ENCODE peak calls at places on chromosomes 5 and 9, in six cellular contexts. One of them, this sample, is unnamed.

GRCh38 chr9:110802416-110803035 is 133.9 kb downstream of the MUSK start:
- DNase-seq in ureter: no peak
- DNase-seq in mesendoderm: peak
- DNase-seq in tibial artery: no peak
- DNase-seq in effector CD4-positive, alpha-beta T cell: no peak
- DNase-seq in erythroblast: no peak
- DNase-seq in this sample: no peak

GRCh38 chr9:9299134-9299533 is 1313.7 kb downstream of the PTPRD start:
- DNase-seq in ureter: no peak
- DNase-seq in mesendoderm: peak
- DNase-seq in tibial artery: no peak
- DNase-seq in effector CD4-positive, alpha-beta T cell: no peak
- DNase-seq in erythroblast: no peak
- DNase-seq in this sample: no peak

GRCh38 chr5:133391349-133392136 is 220.8 kb downstream of the FSTL4 start:
- DNase-seq in ureter: no peak
- DNase-seq in mesendoderm: no peak
- DNase-seq in tibial artery: no peak
- DNase-seq in effector CD4-positive, alpha-beta T cell: no peak
- DNase-seq in erythroblast: no peak
- DNase-seq in this sample: no peak

GRCh38 chr9:108617661-108618060 is 238.1 kb downstream of the ACTL7B start:
- DNase-seq in ureter: no peak
- DNase-seq in mesendoderm: no peak
- DNase-seq in tibial artery: no peak
- DNase-seq in effector CD4-positive, alpha-beta T cell: no peak
- DNase-seq in erythroblast: no peak
- DNase-seq in this sample: no peak

GRCh38 chr5:40166757-40167156 is 513.0 kb upstream of the PTGER4 start:
- DNase-seq in ureter: no peak
- DNase-seq in mesendoderm: no peak
- DNase-seq in tibial artery: no peak
- DNase-seq in effector CD4-positive, alpha-beta T cell: no peak
- DNase-seq in erythroblast: no peak
- DNase-seq in this sample: no peak

GRCh38 chr9:99154356-99154755 is 49.4 kb downstream of the TGFBR1 start:
- DNase-seq in ureter: no peak
- DNase-seq in mesendoderm: no peak
- DNase-seq in tibial artery: no peak
- DNase-seq in effector CD4-positive, alpha-beta T cell: no peak
- DNase-seq in erythroblast: no peak
- DNase-seq in this sample: no peak

GRCh38 chr9:7366121-7366520 is 433.5 kb downstream of the DMAC1 start:
- DNase-seq in ureter: no peak
- DNase-seq in mesendoderm: no peak
- DNase-seq in tibial artery: no peak
- DNase-seq in effector CD4-positive, alpha-beta T cell: no peak
- DNase-seq in erythroblast: no peak
- DNase-seq in this sample: no peak

GRCh38 chr9:98897745-98898144 is 46.0 kb upstream of the COL15A1 start:
- DNase-seq in ureter: no peak
- DNase-seq in mesendoderm: no peak
- DNase-seq in tibial artery: no peak
- DNase-seq in effector CD4-positive, alpha-beta T cell: no peak
- DNase-seq in erythroblast: no peak
- DNase-seq in this sample: no peak

GRCh38 chr5:62124266-62124665 is 181.7 kb upstream of the KIF2A start:
- DNase-seq in ureter: no peak
- DNase-seq in mesendoderm: no peak
- DNase-seq in tibial artery: no peak
- DNase-seq in effector CD4-positive, alpha-beta T cell: no peak
- DNase-seq in erythroblast: no peak
- DNase-seq in this sample: no peak

GRCh38 chr9:127976943-127977871 is 3.6 kb downstream of the EEIG1 start:
- DNase-seq in ureter: no peak
- DNase-seq in mesendoderm: no peak
- DNase-seq in tibial artery: no peak
- DNase-seq in effector CD4-positive, alpha-beta T cell: no peak
- DNase-seq in erythroblast: no peak
- DNase-seq in this sample: no peak

GRCh38 chr5:78224358-78224757 is 70.1 kb downstream of the AP3B1 start:
- DNase-seq in ureter: no peak
- DNase-seq in mesendoderm: no peak
- DNase-seq in tibial artery: no peak
- DNase-seq in effector CD4-positive, alpha-beta T cell: no peak
- DNase-seq in erythroblast: no peak
- DNase-seq in this sample: no peak

GRCh38 chr9:134066923-134067851 is 639 bp downstream of the BRD3 start:
- DNase-seq in ureter: no peak
- DNase-seq in mesendoderm: peak
- DNase-seq in tibial artery: no peak
- DNase-seq in effector CD4-positive, alpha-beta T cell: peak
- DNase-seq in erythroblast: peak
- DNase-seq in this sample: no peak

GRCh38 chr5:122392844-122393243 is 80.8 kb downstream of the SNCAIP start:
- DNase-seq in ureter: no peak
- DNase-seq in mesendoderm: no peak
- DNase-seq in tibial artery: no peak
- DNase-seq in effector CD4-positive, alpha-beta T cell: no peak
- DNase-seq in erythroblast: no peak
- DNase-seq in this sample: no peak

GRCh38 chr9:13190040-13190439 is 89.5 kb downstream of the MPDZ start:
- DNase-seq in ureter: no peak
- DNase-seq in mesendoderm: no peak
- DNase-seq in tibial artery: no peak
- DNase-seq in effector CD4-positive, alpha-beta T cell: no peak
- DNase-seq in erythroblast: no peak
- DNase-seq in this sample: no peak

GRCh38 chr5:55600536-55601208 is 65.9 kb upstream of the PLPP1 start:
- DNase-seq in ureter: peak
- DNase-seq in mesendoderm: peak
- DNase-seq in tibial artery: peak
- DNase-seq in effector CD4-positive, alpha-beta T cell: no peak
- DNase-seq in erythroblast: peak
- DNase-seq in this sample: peak

GRCh38 chr5:2403296-2403695 is 348.2 kb downstream of the IRX2 start:
- DNase-seq in ureter: peak
- DNase-seq in mesendoderm: no peak
- DNase-seq in tibial artery: no peak
- DNase-seq in effector CD4-positive, alpha-beta T cell: no peak
- DNase-seq in erythroblast: no peak
- DNase-seq in this sample: no peak

GRCh38 chr5:98365126-98365525 is 408.3 kb upstream of the RGMB start:
- DNase-seq in ureter: no peak
- DNase-seq in mesendoderm: no peak
- DNase-seq in tibial artery: no peak
- DNase-seq in effector CD4-positive, alpha-beta T cell: no peak
- DNase-seq in erythroblast: no peak
- DNase-seq in this sample: no peak

GRCh38 chr9:17571825-17572224 is 7.0 kb upstream of the SH3GL2 start:
- DNase-seq in ureter: no peak
- DNase-seq in mesendoderm: peak
- DNase-seq in tibial artery: no peak
- DNase-seq in effector CD4-positive, alpha-beta T cell: no peak
- DNase-seq in erythroblast: no peak
- DNase-seq in this sample: no peak

GRCh38 chr5:121968910-121969607 is 7.3 kb downstream of the SRFBP1 start:
- DNase-seq in ureter: no peak
- DNase-seq in mesendoderm: no peak
- DNase-seq in tibial artery: no peak
- DNase-seq in effector CD4-positive, alpha-beta T cell: no peak
- DNase-seq in erythroblast: no peak
- DNase-seq in this sample: no peak

GRCh38 chr5:77087484-77088291 is 603 bp upstream of the ZBED3 start:
- DNase-seq in ureter: no peak
- DNase-seq in mesendoderm: peak
- DNase-seq in tibial artery: peak
- DNase-seq in effector CD4-positive, alpha-beta T cell: no peak
- DNase-seq in erythroblast: no peak
- DNase-seq in this sample: peak

GRCh38 chr9:133677126-133678010 is 41.2 kb downstream of the DBH start:
- DNase-seq in ureter: no peak
- DNase-seq in mesendoderm: no peak
- DNase-seq in tibial artery: no peak
- DNase-seq in effector CD4-positive, alpha-beta T cell: peak
- DNase-seq in erythroblast: peak
- DNase-seq in this sample: no peak

GRCh38 chr9:96057155-96057554 is 181.7 kb downstream of the ERCC6L2 start:
- DNase-seq in ureter: no peak
- DNase-seq in mesendoderm: no peak
- DNase-seq in tibial artery: no peak
- DNase-seq in effector CD4-positive, alpha-beta T cell: no peak
- DNase-seq in erythroblast: peak
- DNase-seq in this sample: no peak

GRCh38 chr5:68745459-68745858 is 348.4 kb upstream of the SLC30A5 start:
- DNase-seq in ureter: no peak
- DNase-seq in mesendoderm: no peak
- DNase-seq in tibial artery: no peak
- DNase-seq in effector CD4-positive, alpha-beta T cell: no peak
- DNase-seq in erythroblast: peak
- DNase-seq in this sample: no peak

GRCh38 chr9:105413486-105414068 is 34.3 kb upstream of the FSD1L start:
- DNase-seq in ureter: no peak
- DNase-seq in mesendoderm: peak
- DNase-seq in tibial artery: no peak
- DNase-seq in effector CD4-positive, alpha-beta T cell: no peak
- DNase-seq in erythroblast: peak
- DNase-seq in this sample: no peak

GRCh38 chr9:114178756-114179450 is 23.6 kb downstream of the COL27A1 start:
- DNase-seq in ureter: no peak
- DNase-seq in mesendoderm: no peak
- DNase-seq in tibial artery: peak
- DNase-seq in effector CD4-positive, alpha-beta T cell: no peak
- DNase-seq in erythroblast: no peak
- DNase-seq in this sample: no peak

GRCh38 chr5:85049020-85049419 is 664.3 kb upstream of the EDIL3 start:
- DNase-seq in ureter: no peak
- DNase-seq in mesendoderm: peak
- DNase-seq in tibial artery: no peak
- DNase-seq in effector CD4-positive, alpha-beta T cell: no peak
- DNase-seq in erythroblast: no peak
- DNase-seq in this sample: no peak

GRCh38 chr5:91293131-91293530 is 90.0 kb downstream of the ARRDC3 start:
- DNase-seq in ureter: no peak
- DNase-seq in mesendoderm: peak
- DNase-seq in tibial artery: no peak
- DNase-seq in effector CD4-positive, alpha-beta T cell: no peak
- DNase-seq in erythroblast: no peak
- DNase-seq in this sample: no peak

GRCh38 chr5:156208271-156208670 is 118.7 kb upstream of the SGCD start:
- DNase-seq in ureter: no peak
- DNase-seq in mesendoderm: peak
- DNase-seq in tibial artery: no peak
- DNase-seq in effector CD4-positive, alpha-beta T cell: no peak
- DNase-seq in erythroblast: peak
- DNase-seq in this sample: no peak

GRCh38 chr5:10219068-10219467 is 30.6 kb downstream of the ATPSCKMT start:
- DNase-seq in ureter: no peak
- DNase-seq in mesendoderm: no peak
- DNase-seq in tibial artery: no peak
- DNase-seq in effector CD4-positive, alpha-beta T cell: no peak
- DNase-seq in erythroblast: no peak
- DNase-seq in this sample: no peak

GRCh38 chr5:161547573-161548471 is 1.3 kb upstream of the GABRB2 start:
- DNase-seq in ureter: no peak
- DNase-seq in mesendoderm: peak
- DNase-seq in tibial artery: no peak
- DNase-seq in effector CD4-positive, alpha-beta T cell: no peak
- DNase-seq in erythroblast: no peak
- DNase-seq in this sample: no peak

GRCh38 chr5:30401479-30402058 is 791.9 kb upstream of the CDH6 start:
- DNase-seq in ureter: no peak
- DNase-seq in mesendoderm: peak
- DNase-seq in tibial artery: peak
- DNase-seq in effector CD4-positive, alpha-beta T cell: no peak
- DNase-seq in erythroblast: peak
- DNase-seq in this sample: no peak

GRCh38 chr5:130773813-130774212 is 391.2 kb downstream of the HINT1 start:
- DNase-seq in ureter: no peak
- DNase-seq in mesendoderm: peak
- DNase-seq in tibial artery: no peak
- DNase-seq in effector CD4-positive, alpha-beta T cell: no peak
- DNase-seq in erythroblast: no peak
- DNase-seq in this sample: no peak

GRCh38 chr9:77927265-77927664 is 104.3 kb downstream of the GNAQ start:
- DNase-seq in ureter: no peak
- DNase-seq in mesendoderm: no peak
- DNase-seq in tibial artery: no peak
- DNase-seq in effector CD4-positive, alpha-beta T cell: no peak
- DNase-seq in erythroblast: no peak
- DNase-seq in this sample: no peak

GRCh38 chr9:92359380-92360007 is 33.7 kb downstream of the CENPP start:
- DNase-seq in ureter: no peak
- DNase-seq in mesendoderm: no peak
- DNase-seq in tibial artery: no peak
- DNase-seq in effector CD4-positive, alpha-beta T cell: no peak
- DNase-seq in erythroblast: no peak
- DNase-seq in this sample: no peak

GRCh38 chr5:158639876-158640570 is 459.7 kb downstream of the EBF1 start:
- DNase-seq in ureter: no peak
- DNase-seq in mesendoderm: no peak
- DNase-seq in tibial artery: no peak
- DNase-seq in effector CD4-positive, alpha-beta T cell: no peak
- DNase-seq in erythroblast: no peak
- DNase-seq in this sample: no peak

GRCh38 chr5:42718591-42718990 is 38.0 kb upstream of the CCDC152 start:
- DNase-seq in ureter: no peak
- DNase-seq in mesendoderm: no peak
- DNase-seq in tibial artery: no peak
- DNase-seq in effector CD4-positive, alpha-beta T cell: no peak
- DNase-seq in erythroblast: no peak
- DNase-seq in this sample: no peak

GRCh38 chr9:85278769-85279168 is 463.0 kb downstream of the AGTPBP1 start:
- DNase-seq in ureter: no peak
- DNase-seq in mesendoderm: no peak
- DNase-seq in tibial artery: no peak
- DNase-seq in effector CD4-positive, alpha-beta T cell: no peak
- DNase-seq in erythroblast: no peak
- DNase-seq in this sample: no peak

GRCh38 chr5:36378551-36378950 is 76.8 kb upstream of the RANBP3L start:
- DNase-seq in ureter: no peak
- DNase-seq in mesendoderm: no peak
- DNase-seq in tibial artery: no peak
- DNase-seq in effector CD4-positive, alpha-beta T cell: no peak
- DNase-seq in erythroblast: no peak
- DNase-seq in this sample: no peak

GRCh38 chr5:170617519-170618218 is 113.8 kb downstream of the KCNIP1 start:
- DNase-seq in ureter: no peak
- DNase-seq in mesendoderm: peak
- DNase-seq in tibial artery: no peak
- DNase-seq in effector CD4-positive, alpha-beta T cell: no peak
- DNase-seq in erythroblast: no peak
- DNase-seq in this sample: no peak

GRCh38 chr5:83718195-83718825 is 2.3 kb downstream of the HAPLN1 start:
- DNase-seq in ureter: no peak
- DNase-seq in mesendoderm: peak
- DNase-seq in tibial artery: no peak
- DNase-seq in effector CD4-positive, alpha-beta T cell: no peak
- DNase-seq in erythroblast: peak
- DNase-seq in this sample: no peak

This sample was measured in right atrium auricular region.